ENCODE peak calls at places on chromosomes 11 and 22, in eight cellular contexts. D, Z, E, U, S, P, Y and J are unnamed samples. For H3K27me3 and H3K36me3, the result is how much of the 10 kb centered on the place peaks cover.

GRCh38 chr11:104531075-104531474 is 367.1 kb upstream of the PDGFD start:
- DNase-seq in U (peak), P (no peak), S (peak), Y (peak), Z (no peak), D (no peak), E (no peak), J (peak)

GRCh38 chr11:134592391-134592990 is 180.4 kb upstream of the B3GAT1 start:
- DNase-seq in D (no peak), P (no peak), S (peak), E (no peak), Y (peak), Z (no peak), U (peak), J (peak)

GRCh38 chr11:78860720-78861422 is 286.2 kb upstream of the NARS2 start:
- DNase-seq in Y (no peak), S (peak), Z (peak), E (no peak), P (no peak), D (no peak), U (no peak), J (no peak)

GRCh38 chr11:123653997-123654565 is 343 bp downstream of the SCN3B start:
- DNase-seq in D (no peak), P (peak), Y (no peak), E (peak), Z (peak), U (no peak), S (peak), J (peak)

GRCh38 chr11:36098046-36098445 is 154.2 kb downstream of the LDLRAD3 start:
- DNase-seq in E (no peak), U (no peak), D (no peak), Z (no peak), P (no peak), S (no peak), Y (no peak), J (no peak)

GRCh38 chr11:95886462-95886861 is 37.4 kb downstream of the MTMR2 start:
- DNase-seq in Y (no peak), S (peak), D (no peak), U (no peak), P (no peak), Z (no peak), E (no peak), J (no peak)

GRCh38 chr11:17528906-17529813 is 15.1 kb downstream of the USH1C start:
- DNase-seq in Y (no peak), P (no peak), Z (no peak), S (no peak), D (no peak), U (no peak), E (no peak), J (no peak)

GRCh38 chr11:123973816-123974215 is 3.8 kb downstream of the OR10S1 start:
- DNase-seq in D (no peak), S (peak), Y (no peak), P (no peak), U (no peak), Z (peak), E (no peak), J (no peak)

GRCh38 chr22:46453829-46454220 is 83.6 kb downstream of the CELSR1 start:
- DNase-seq in D (no peak), E (no peak), Y (no peak), S (no peak), P (no peak), Z (no peak), U (no peak), J (no peak)

GRCh38 chr11:115488945-115489344 is 15.3 kb downstream of the CADM1 start:
- DNase-seq in D (no peak), E (no peak), U (no peak), Z (no peak), P (no peak), Y (no peak), S (peak), J (no peak)

GRCh38 chr11:65184146-65184545 is 2.4 kb downstream of the CAPN1 start:
- DNase-seq in D (no peak), Y (no peak), U (no peak), Z (no peak), P (no peak), E (no peak), S (no peak), J (no peak)

GRCh38 chr22:36253523-36254490 is 874 bp downstream of the APOL1 start:
- DNase-seq in U (no peak), S (no peak), P (no peak), D (no peak), Y (no peak), E (no peak), Z (peak), J (no peak)

GRCh38 chr22:35733742-35734516 is 16.3 kb downstream of the APOL5 start:
- DNase-seq in D (no peak), S (peak), U (no peak), P (no peak), Z (no peak), Y (no peak), E (no peak), J (no peak)

GRCh38 chr11:83724704-83725114 is 438.5 kb upstream of the CCDC90B start:
- DNase-seq in Y (no peak), U (no peak), Z (peak), D (no peak), P (no peak), E (peak), S (peak), J (no peak)

GRCh38 chr11:7571640-7572000 is 57.8 kb downstream of the PPFIBP2 start:
- DNase-seq in S (peak), Z (peak), Y (no peak), E (peak), U (peak), P (no peak), D (peak), J (peak)

GRCh38 chr11:62665630-62666258 is 632 bp downstream of the CSKMT start:
- DNase-seq in U (no peak), S (no peak), Y (no peak), P (peak), D (peak), Z (peak), E (peak), J (peak)

GRCh38 chr11:119904636-119905035 is 175.6 kb upstream of the NECTIN1 start:
- DNase-seq in P (peak), U (no peak), S (no peak), E (no peak), Y (no peak), D (no peak), Z (no peak), J (no peak)

GRCh38 chr11:124935548-124936514 is at the start of gene HEPACAM:
- DNase-seq in Y (no peak), Z (no peak), D (no peak), U (no peak), P (no peak), E (no peak), S (no peak), J (no peak)

GRCh38 chr11:114209904-114210303 is 86.3 kb upstream of the NNMT start:
- DNase-seq in E (no peak), D (no peak), P (no peak), Z (no peak), S (no peak), U (no peak), Y (no peak), J (no peak)

GRCh38 chr11:70498976-70499801 is 100.9 kb downstream of the CTTN start:
- DNase-seq in D (no peak), Z (no peak), E (no peak), P (peak), S (no peak), U (no peak), Y (no peak), J (no peak)

GRCh38 chr11:105740164-105740903 is 130.5 kb downstream of the GRIA4 start:
- DNase-seq in D (no peak), Y (no peak), Z (no peak), S (no peak), P (no peak), U (no peak), E (no peak), J (no peak)

GRCh38 chr22:36365020-36365411 is 22.8 kb downstream of the MYH9 start:
- DNase-seq in P (no peak), S (peak), Y (no peak), Z (peak), U (peak), E (peak), D (peak), J (no peak)

GRCh38 chr11:93905384-93905783 is 55.0 kb upstream of the VSTM5 start:
- DNase-seq in U (no peak), D (no peak), E (no peak), S (peak), Z (peak), Y (no peak), P (no peak), J (no peak)

GRCh38 chr11:115874843-115875242 is 370.6 kb upstream of the CADM1 start:
- DNase-seq in P (no peak), Y (no peak), U (no peak), D (no peak), Z (no peak), E (no peak), S (no peak), J (no peak)

GRCh38 chr11:65498977-65499712 is at the start of gene MALAT1:
- DNase-seq in U (no peak), E (peak), P (peak), D (peak), S (peak), Y (no peak), Z (peak), J (peak)

GRCh38 chr11:76629853-76630599 is 40.5 kb downstream of the LRRC32 start:
- DNase-seq in Z (peak), E (peak), P (peak), U (no peak), S (peak), Y (no peak), D (peak), J (peak)

GRCh38 chr11:3375552-3375951 is 3.4 kb downstream of the ZNF195 start:
- DNase-seq in U (no peak), S (peak), Z (peak), D (no peak), Y (no peak), E (no peak), P (no peak), J (no peak)

GRCh38 chr22:44261861-44262595 is 50.7 kb downstream of the SHISAL1 start:
- DNase-seq in U (no peak), Y (no peak), S (no peak), Z (no peak), P (peak), E (peak), D (peak), J (no peak)

GRCh38 chr22:47014946-47015345 is 252.5 kb downstream of the TBC1D22A start:
- DNase-seq in E (no peak), P (no peak), Z (no peak), S (no peak), U (no peak), Y (no peak), D (peak), J (no peak)

GRCh38 chr11:22690891-22691290 is 24.5 kb downstream of the GAS2 start:
- DNase-seq in U (no peak), D (no peak), Y (no peak), S (no peak), E (no peak), P (no peak), Z (no peak), J (no peak)

GRCh38 chr22:17748555-17749353 is 25.5 kb downstream of the BID start:
- DNase-seq in Z (no peak), E (peak), P (peak), Y (peak), U (no peak), D (no peak), S (no peak), J (no peak)

GRCh38 chr11:120243221-120243620 is 3.3 kb downstream of the POU2F3 start:
- DNase-seq in D (no peak), Y (no peak), S (no peak), E (no peak), U (no peak), Z (no peak), P (peak), J (no peak)

GRCh38 chr11:15903246-15903645 is 453.1 kb downstream of the SOX6 start:
- DNase-seq in P (no peak), S (peak), E (no peak), U (no peak), D (no peak), Z (no peak), Y (no peak), J (no peak)

GRCh38 chr11:33089776-33090175 is 50.4 kb downstream of the TCP11L1 start:
- DNase-seq in E (no peak), Z (peak), D (no peak), U (no peak), S (peak), P (no peak), Y (no peak), J (no peak)
- H3K4me3 ChIP-seq in E (no peak), Z (no peak), D (no peak), U (no peak), S (no peak), P (no peak), Y (no peak), J (no peak)

GRCh38 chr11:61579398-61580291 is 1.2 kb downstream of the SYT7 start:
- DNase-seq in P (no peak), U (no peak), E (no peak), Z (no peak), D (no peak), Y (no peak), S (no peak), J (no peak)
- H3K27me3 ChIP-seq in P (under half), U (under half), E (under half), Z (under half), D (half or more), Y (under half), S (under half), J (under half)

GRCh38 chr22:23824476-23825245 is 14.1 kb downstream of the DERL3 start:
- DNase-seq in E (no peak), U (no peak), D (no peak), S (no peak), Y (no peak), P (peak), Z (no peak), J (no peak)

GRCh38 chr22:23826510-23827350 is 12.1 kb downstream of the DERL3 start:
- DNase-seq in Z (peak), S (no peak), D (no peak), P (peak), Y (no peak), U (no peak), E (no peak), J (no peak)

GRCh38 chr22:23823331-23823791 is 15.4 kb downstream of the DERL3 start:
- DNase-seq in U (no peak), Z (no peak), D (no peak), P (peak), E (no peak), Y (no peak), S (no peak), J (no peak)

GRCh38 chr22:23827351-23827995 is 11.3 kb downstream of the DERL3 start:
- DNase-seq in P (peak), S (no peak), U (no peak), Y (no peak), E (no peak), Z (no peak), D (no peak), J (no peak)

DNA sequence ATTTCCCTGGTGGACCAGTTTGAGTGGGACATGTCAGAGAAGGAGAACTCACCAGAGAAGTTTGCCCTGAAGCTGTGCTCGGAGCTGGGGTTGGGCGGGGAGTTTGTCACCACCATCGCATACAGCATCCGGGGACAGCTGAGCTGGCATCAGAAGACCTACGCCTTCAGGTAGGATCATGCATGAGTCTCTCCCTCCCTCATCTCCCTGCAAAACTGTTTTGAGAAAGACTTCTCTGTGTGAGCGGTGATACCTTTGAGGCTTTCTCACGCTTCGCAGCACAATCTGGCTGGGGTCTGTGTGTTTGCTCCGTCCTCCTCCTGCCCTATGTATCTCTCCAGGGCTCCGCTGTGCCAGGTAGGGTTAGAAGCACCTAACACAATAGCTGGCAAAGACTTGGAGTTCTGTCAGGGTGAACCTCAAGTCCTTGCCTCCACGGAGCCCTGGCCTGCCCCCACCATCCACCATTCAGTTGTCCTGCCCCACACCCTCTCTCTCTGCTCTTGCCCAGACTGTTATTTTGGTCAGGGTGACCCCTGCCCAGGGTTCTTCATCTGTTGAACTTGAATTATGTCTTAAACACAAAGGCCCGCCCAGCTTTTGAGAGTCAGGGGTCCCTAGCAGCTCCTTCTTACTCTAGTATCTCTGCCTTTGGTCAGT is 13.4 kb downstream of the DERL3 start:
- DNase-seq in P (peak), E (no peak), S (no peak), Y (no peak), U (no peak), Z (no peak), D (no peak), J (no peak)
- H3K36me3 ChIP-seq in P (half or more), E (under half), S (under half), Y (under half), U (under half), Z (under half), D (half or more), J (half or more)

GRCh38 chr22:38192475-38192863 is 9.3 kb upstream of the MAFF start:
- DNase-seq in Y (no peak), D (no peak), U (no peak), Z (no peak), E (no peak), P (no peak), S (no peak), J (no peak)

GRCh38 chr22:38190581-38190980 is 9.0 kb upstream of the PLA2G6 start:
- DNase-seq in P (no peak), Y (no peak), S (no peak), D (no peak), Z (no peak), E (no peak), U (no peak), J (no peak)

GRCh38 chr22:38193580-38193979 is 8.2 kb upstream of the MAFF start:
- DNase-seq in Y (no peak), P (no peak), E (no peak), S (no peak), D (no peak), U (no peak), Z (no peak), J (no peak)

GRCh38 chr22:38191115-38191514 is 9.5 kb upstream of the PLA2G6 start:
- DNase-seq in P (no peak), D (no peak), S (no peak), Y (no peak), Z (no peak), E (no peak), U (no peak), J (no peak)

GRCh38 chr22:38191746-38192474 is 9.9 kb upstream of the MAFF start:
- DNase-seq in S (no peak), E (no peak), U (no peak), P (no peak), Y (no peak), Z (no peak), D (no peak), J (no peak)
- H3K4me3 ChIP-seq in S (no peak), E (no peak), U (no peak), P (no peak), Y (no peak), Z (no peak), D (no peak), J (no peak)

GRCh38 chr11:1847941-1848639 is 4.8 kb upstream of the LSP1 start:
- DNase-seq in Z (peak), D (no peak), Y (no peak), E (no peak), P (peak), S (no peak), U (no peak), J (no peak)

GRCh38 chr11:1846453-1846932 is 6.4 kb upstream of the LSP1 start:
- DNase-seq in U (no peak), Z (no peak), E (no peak), S (no peak), Y (no peak), P (peak), D (no peak), J (no peak)

GRCh38 chr11:1847006-1847735 is 5.7 kb upstream of the LSP1 start:
- DNase-seq in U (no peak), E (no peak), P (peak), D (no peak), S (no peak), Z (no peak), Y (no peak), J (no peak)

GRCh38 chr11:1851437-1852180 is 1.3 kb upstream of the LSP1 start:
- DNase-seq in Y (no peak), S (no peak), Z (no peak), D (no peak), P (peak), U (no peak), E (no peak), J (no peak)

GRCh38 chr11:1848640-1849265 is 4.1 kb upstream of the LSP1 start:
- DNase-seq in P (peak), U (no peak), S (no peak), D (no peak), Y (no peak), E (no peak), Z (no peak), J (no peak)
- H3K27me3 ChIP-seq in P (under half), U (under half), S (under half), D (under half), Y (under half), E (under half), Z (under half), J (under half)

GRCh38 chr11:67287355-67288197 is 1.5 kb upstream of the ANKRD13D start:
- DNase-seq in S (no peak), E (no peak), P (peak), Y (no peak), D (no peak), Z (no peak), U (no peak), J (no peak)
- H3K36me3 ChIP-seq in S (under half), E (under half), P (half or more), Y (under half), D (half or more), Z (under half), U (under half), J (half or more)

GRCh38 chr11:14642453-14642852 is 1.2 kb upstream of the PDE3B start:
- DNase-seq in Y (no peak), Z (no peak), P (no peak), D (no peak), E (no peak), S (no peak), U (no peak), J (no peak)

GRCh38 chr11:14644396-14645246 is 1.0 kb downstream of the PDE3B start:
- DNase-seq in Z (peak), E (no peak), U (no peak), D (peak), Y (peak), P (peak), S (peak), J (peak)

GRCh38 chr11:14643697-14644395 is at the start of gene PDE3B:
- DNase-seq in U (no peak), P (peak), S (peak), D (peak), E (peak), Z (peak), Y (peak), J (peak)

GRCh38 chr11:14642873-14643696 is 519 bp upstream of the PDE3B start:
- DNase-seq in S (no peak), Z (no peak), Y (no peak), D (no peak), P (peak), E (no peak), U (no peak), J (no peak)

DNA sequence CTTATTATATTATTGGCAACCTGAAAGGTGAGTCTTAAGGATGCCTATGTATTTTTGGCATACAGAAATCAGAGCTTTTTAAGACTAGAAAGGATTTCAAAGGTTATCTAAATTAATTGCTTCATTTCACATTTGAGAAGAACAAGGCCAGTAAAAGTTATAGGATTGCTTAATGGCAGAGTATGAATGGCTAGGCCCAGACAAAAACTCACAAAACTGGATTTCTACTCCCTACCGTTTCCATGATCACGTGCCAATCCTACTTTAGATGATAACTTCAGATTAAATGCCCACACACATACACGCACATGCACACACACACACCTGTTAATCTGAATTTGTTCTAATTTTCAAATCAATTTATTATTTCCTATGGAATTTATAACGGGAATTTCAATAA is 1.8 kb upstream of the PDE3B start:
- DNase-seq in Y (no peak), D (no peak), E (no peak), S (no peak), P (no peak), Z (no peak), U (no peak), J (no peak)
- H3K4me3 ChIP-seq in Y (no peak), D (no peak), E (no peak), S (no peak), P (no peak), Z (no peak), U (no peak), J (no peak)